ENCODE peak calls at places on chromosomes 1 and 21, in seven cellular contexts. T is K562; K is stimulated activated CD8-positive, alpha-beta memory T cell treated with anti-CD3 and anti-CD28 coated beads, Interleukin-2, amount 100 ng/mL, for 48 hours; X is trophoblast cell; B is dorsolateral prefrontal cortex; S is heart right ventricle; U is H54. H is an unnamed sample.

GRCh38 chr1:207282496-207283380 is 38.7 kb upstream of the CD55 start:
- DNase-seq in T (no peak), K (no peak), X (peak), B (no peak), S (no peak), U (no peak), H (no peak)

GRCh38 chr1:228469413-228470162 is 17.6 kb upstream of the RNF187 start:
- DNase-seq in T (no peak), K (no peak), X (no peak), B (no peak), S (no peak), U (no peak), H (no peak)

GRCh38 chr1:117838911-117839310 is 90.5 kb downstream of the GDAP2 start:
- DNase-seq in T (no peak), K (no peak), X (no peak), B (no peak), S (no peak), U (no peak), H (no peak)

GRCh38 chr1:52139817-52140540 is 1.9 kb upstream of the ZFYVE9 start:
- DNase-seq in T (no peak), K (no peak), X (no peak), B (no peak), S (no peak), U (peak), H (no peak)

GRCh38 chr1:74388855-74389254 is 123.6 kb downstream of the LRRC53 start:
- DNase-seq in T (no peak), K (no peak), X (peak), B (no peak), S (no peak), U (no peak), H (no peak)

GRCh38 chr1:44985747-44986359 is 542 bp downstream of the EIF2B3 start:
- DNase-seq in T (peak), K (no peak), X (peak), B (no peak), S (no peak), U (no peak), H (no peak)

GRCh38 chr21:34061983-34062382 is 11.4 kb upstream of the MRPS6 start:
- DNase-seq in T (peak), K (no peak), X (no peak), B (no peak), S (no peak), U (peak), H (no peak)

GRCh38 chr1:37410080-37410479 is 64.3 kb upstream of the ZC3H12A start:
- DNase-seq in T (peak), K (no peak), X (no peak), B (no peak), S (no peak), U (no peak), H (no peak)

GRCh38 chr1:98991127-98992003 is 13.3 kb downstream of the PLPPR5 start:
- DNase-seq in T (no peak), K (no peak), X (no peak), B (no peak), S (no peak), U (no peak), H (no peak)

GRCh38 chr1:230878584-230878975 is 10.3 kb upstream of the C1orf198 start:
- DNase-seq in T (no peak), K (no peak), X (no peak), B (no peak), S (no peak), U (no peak), H (no peak)

GRCh38 chr1:197559244-197559643 is 216.0 kb downstream of the DENND1B start:
- DNase-seq in T (no peak), K (no peak), X (no peak), B (no peak), S (no peak), U (no peak), H (no peak)

GRCh38 chr1:164704954-164705353 is 146.0 kb downstream of the PBX1 start:
- DNase-seq in T (no peak), K (no peak), X (no peak), B (no peak), S (no peak), U (no peak), H (no peak)

GRCh38 chr1:150563340-150564038 is 14.3 kb downstream of the ADAMTSL4 start:
- DNase-seq in T (no peak), K (no peak), X (no peak), B (no peak), S (no peak), U (no peak), H (no peak)

GRCh38 chr1:66374561-66375111 is 159.3 kb upstream of the SGIP1 start:
- DNase-seq in T (no peak), K (no peak), X (no peak), B (no peak), S (no peak), U (peak), H (no peak)

GRCh38 chr1:84253891-84254290 is 47.6 kb upstream of the SAMD13 start:
- DNase-seq in T (no peak), K (no peak), X (no peak), B (peak), S (peak), U (peak), H (no peak)

GRCh38 chr1:96634863-96635262 is 86.7 kb upstream of the PTBP2 start:
- DNase-seq in T (no peak), K (no peak), X (no peak), B (no peak), S (no peak), U (no peak), H (no peak)

GRCh38 chr1:208298593-208299233 is 54.5 kb upstream of the PLXNA2 start:
- DNase-seq in T (no peak), K (no peak), X (no peak), B (no peak), S (peak), U (no peak), H (peak)

GRCh38 chr1:37098196-37098595 is 63.9 kb upstream of the GRIK3 start:
- DNase-seq in T (no peak), K (no peak), X (no peak), B (no peak), S (no peak), U (no peak), H (no peak)

GRCh38 chr1:175984057-175984812 is 222.9 kb downstream of the COP1 start:
- DNase-seq in T (no peak), K (no peak), X (no peak), B (no peak), S (no peak), U (no peak), H (no peak)

GRCh38 chr1:8800416-8800815 is 17.0 kb downstream of the RERE start:
- DNase-seq in T (no peak), K (no peak), X (no peak), B (no peak), S (no peak), U (no peak), H (no peak)

GRCh38 chr1:4161271-4162006 is 261.4 kb upstream of the C1orf174 start:
- DNase-seq in T (no peak), K (no peak), X (no peak), B (no peak), S (no peak), U (no peak), H (no peak)

GRCh38 chr21:35019631-35020032 is 29.5 kb downstream of the RUNX1 start:
- DNase-seq in T (no peak), K (no peak), X (no peak), B (no peak), S (no peak), U (no peak), H (no peak)

GRCh38 chr1:10917513-10918454 is 94.7 kb upstream of the TARDBP start:
- DNase-seq in T (no peak), K (no peak), X (no peak), B (no peak), S (no peak), U (no peak), H (no peak)

GRCh38 chr1:26016258-26016943 is 5.2 kb upstream of the EXTL1 start:
- DNase-seq in T (no peak), K (no peak), X (no peak), B (no peak), S (no peak), U (no peak), H (no peak)

GRCh38 chr1:94096797-94097549 is 24.0 kb downstream of the ABCA4 start:
- DNase-seq in T (no peak), K (no peak), X (peak), B (no peak), S (no peak), U (no peak), H (no peak)

GRCh38 chr1:221611930-221612777 is 129.7 kb downstream of the DUSP10 start:
- DNase-seq in T (no peak), K (no peak), X (peak), B (no peak), S (peak), U (peak), H (no peak)

GRCh38 chr1:85320371-85321131 is 44.1 kb upstream of the BCL10 start:
- DNase-seq in T (no peak), K (no peak), X (peak), B (no peak), S (no peak), U (no peak), H (no peak)

GRCh38 chr1:184563308-184563707 is 176.5 kb downstream of the C1orf21 start:
- DNase-seq in T (no peak), K (no peak), X (no peak), B (no peak), S (no peak), U (peak), H (peak)

GRCh38 chr21:44436958-44437357 is 18.4 kb upstream of the LRRC3 start:
- DNase-seq in T (no peak), K (no peak), X (no peak), B (peak), S (peak), U (no peak), H (no peak)

GRCh38 chr1:151898519-151898991 is 10.8 kb downstream of the THEM4 start:
- DNase-seq in T (no peak), K (no peak), X (no peak), B (no peak), S (peak), U (no peak), H (no peak)

GRCh38 chr21:29279531-29279930 is 19.2 kb upstream of the BACH1 start:
- DNase-seq in T (no peak), K (no peak), X (no peak), B (no peak), S (no peak), U (no peak), H (no peak)

GRCh38 chr1:248755505-248755904 is at the start of gene LYPD8:
- DNase-seq in T (no peak), K (no peak), X (no peak), B (no peak), S (no peak), U (no peak), H (no peak)

GRCh38 chr1:19437911-19438310 is 47.4 kb downstream of the CAPZB start:
- DNase-seq in T (no peak), K (no peak), X (no peak), B (no peak), S (peak), U (no peak), H (no peak)

H was measured in cerebellar nuclear complex.